ENCODE peak calls at places on chromosomes 1 and 21, in four cellular contexts. V is SK-N-SH, C is HCT116, R is HepG2. K is an unnamed sample.

GRCh38 chr1:235253219-235253640 is 74.7 kb downstream of the ARID4B start:
- DNase-seq in V (peak), C (peak), R (peak), K (peak)

GRCh38 chr1:164794310-164794709 is 235.3 kb downstream of the PBX1 start:
- DNase-seq in V (no peak), C (no peak), R (no peak), K (no peak)

GRCh38 chr1:22709891-22710687 is 550 bp upstream of the EPHB2 start:
- DNase-seq in V (peak), C (no peak), R (no peak), K (peak)

GRCh38 chr21:37338671-37339526 is 27.7 kb upstream of the DYRK1A start:
- DNase-seq in V (peak), C (peak), R (peak), K (peak)

GRCh38 chr1:33270808-33271465 is 14.6 kb downstream of the ZNF362 start:
- DNase-seq in V (no peak), C (no peak), R (no peak), K (no peak)

GRCh38 chr1:91502882-91503184 is 2.2 kb downstream of the CDC7 start:
- DNase-seq in V (no peak), C (no peak), R (peak), K (no peak)

GRCh38 chr1:85544689-85545203 is 35.8 kb upstream of the CCN1 start:
- DNase-seq in V (no peak), C (no peak), R (peak), K (peak)

GRCh38 chr1:3366181-3367051 is 88.0 kb upstream of the ARHGEF16 start:
- DNase-seq in V (no peak), C (no peak), R (peak), K (no peak)

GRCh38 chr1:157932082-157932481 is 61.4 kb upstream of the KIRREL1 start:
- DNase-seq in V (no peak), C (no peak), R (no peak), K (no peak)

GRCh38 chr1:33111965-33112364 is 31.0 kb downstream of the AZIN2 start:
- DNase-seq in V (peak), C (no peak), R (peak), K (peak)

GRCh38 chr1:217343907-217344306 is 287.0 kb downstream of the GPATCH2 start:
- DNase-seq in V (no peak), C (no peak), R (no peak), K (no peak)

GRCh38 chr1:156413310-156414246 is 44.6 kb downstream of the RHBG start:
- DNase-seq in V (no peak), C (no peak), R (no peak), K (no peak)

GRCh38 chr1:66207484-66207883 is 326.5 kb upstream of the SGIP1 start:
- DNase-seq in V (no peak), C (no peak), R (no peak), K (no peak)

GRCh38 chr1:16091296-16091695 is 17.8 kb upstream of the FAM131C start:
- DNase-seq in V (no peak), C (no peak), R (no peak), K (peak)

GRCh38 chr1:19476440-19477190 is 8.7 kb downstream of the CAPZB start:
- DNase-seq in V (no peak), C (no peak), R (no peak), K (no peak)

GRCh38 chr1:202623075-202623474 is 87.2 kb downstream of the SYT2 start:
- DNase-seq in V (no peak), C (no peak), R (no peak), K (no peak)

GRCh38 chr1:178935610-178936009 is 64.7 kb upstream of the ANGPTL1 start:
- DNase-seq in V (no peak), C (no peak), R (no peak), K (no peak)

GRCh38 chr21:16592399-16592798 is 862.6 kb downstream of the USP25 start:
- DNase-seq in V (peak), C (no peak), R (no peak), K (no peak)

GRCh38 chr1:181541947-181542346 is 58.6 kb downstream of the CACNA1E start:
- DNase-seq in V (no peak), C (no peak), R (no peak), K (no peak)

GRCh38 chr1:225946803-225947202 is 5.8 kb upstream of the LEFTY2 start:
- DNase-seq in V (no peak), C (no peak), R (no peak), K (no peak)

GRCh38 chr1:91736146-91736998 is 149.6 kb downstream of the TGFBR3 start:
- DNase-seq in V (no peak), C (no peak), R (peak), K (no peak)

GRCh38 chr1:210647406-210648333 is 319.0 kb downstream of the HHAT start:
- DNase-seq in V (peak), C (no peak), R (no peak), K (no peak)

GRCh38 chr1:25683731-25684130 is 67.1 kb downstream of the MAN1C1 start:
- DNase-seq in V (no peak), C (no peak), R (no peak), K (no peak)

GRCh38 chr1:118077331-118078055 is 107.5 kb downstream of the SPAG17 start:
- DNase-seq in V (no peak), C (peak), R (peak), K (no peak)

GRCh38 chr1:185656663-185657062 is 77.5 kb upstream of the HMCN1 start:
- DNase-seq in V (no peak), C (no peak), R (peak), K (no peak)

GRCh38 chr1:74731399-74732052 is 1.3 kb downstream of the CRYZ start:
- DNase-seq in V (no peak), C (no peak), R (peak), K (no peak)

GRCh38 chr1:223742861-223743517 is 30.6 kb downstream of the CAPN2 start:
- DNase-seq in V (no peak), C (no peak), R (no peak), K (no peak)

GRCh38 chr1:44405041-44405803 is at the start of gene RNF220:
- DNase-seq in V (peak), C (peak), R (peak), K (no peak)

GRCh38 chr1:6967431-6968079 is 182.3 kb downstream of the CAMTA1 start:
- DNase-seq in V (no peak), C (no peak), R (no peak), K (no peak)

GRCh38 chr21:35974801-35975200 is 85.5 kb downstream of the SETD4 start:
- DNase-seq in V (no peak), C (peak), R (peak), K (no peak)

GRCh38 chr21:42061195-42061865 is 9.8 kb upstream of the UMODL1 start:
- DNase-seq in V (no peak), C (no peak), R (no peak), K (no peak)
- TF ChIP-seq JUND in V (no peak), C (no peak), R (no peak), K (no peak)

GRCh38 chr1:208766812-208767211 is 522.6 kb upstream of the PLXNA2 start:
- DNase-seq in V (no peak), C (no peak), R (no peak), K (peak)
- TF ChIP-seq JUND in V (no peak), C (no peak), R (no peak), K (no peak)

DNA sequence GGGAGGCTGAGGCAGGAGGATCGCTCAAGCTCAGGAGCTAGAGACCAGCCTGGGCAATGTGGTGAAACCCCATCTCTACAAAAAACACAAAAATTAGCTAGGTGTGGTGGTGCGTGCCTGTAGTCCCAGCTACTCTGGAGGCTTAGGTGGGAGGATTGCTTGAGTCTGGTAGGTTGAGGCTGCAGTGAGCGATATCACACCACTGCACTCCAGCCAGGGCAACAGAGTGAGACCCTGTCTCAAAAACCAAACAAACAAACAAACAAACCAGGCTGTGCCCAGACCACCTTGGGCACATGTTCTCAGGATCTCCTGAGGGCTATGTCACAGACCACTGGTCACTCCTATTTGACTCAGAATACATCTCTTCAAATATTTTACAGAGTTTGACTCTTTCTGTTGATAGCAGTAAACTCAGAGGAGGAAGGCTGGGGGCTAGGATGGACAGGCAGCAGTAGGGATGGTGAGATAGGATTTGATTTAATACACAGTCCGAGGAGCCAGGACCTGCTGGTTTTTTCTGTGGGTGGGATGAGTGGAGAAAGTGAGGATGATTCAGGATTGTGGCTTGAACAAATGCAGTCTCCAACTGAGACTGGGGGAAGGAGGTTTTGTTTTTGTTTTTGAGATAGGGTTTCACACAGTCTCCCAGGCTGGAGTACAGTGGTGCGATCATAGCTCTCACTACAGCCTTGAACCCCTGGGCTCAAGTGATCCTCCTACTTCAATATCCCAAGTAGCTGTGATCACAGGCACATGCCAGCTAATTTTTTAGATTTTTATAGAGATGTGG is 46.5 kb downstream of the OLFML3 start:
- DNase-seq in V (no peak), C (no peak), R (no peak), K (no peak)
- TF ChIP-seq JUND in V (no peak), C (no peak), R (no peak), K (no peak)

DNA sequence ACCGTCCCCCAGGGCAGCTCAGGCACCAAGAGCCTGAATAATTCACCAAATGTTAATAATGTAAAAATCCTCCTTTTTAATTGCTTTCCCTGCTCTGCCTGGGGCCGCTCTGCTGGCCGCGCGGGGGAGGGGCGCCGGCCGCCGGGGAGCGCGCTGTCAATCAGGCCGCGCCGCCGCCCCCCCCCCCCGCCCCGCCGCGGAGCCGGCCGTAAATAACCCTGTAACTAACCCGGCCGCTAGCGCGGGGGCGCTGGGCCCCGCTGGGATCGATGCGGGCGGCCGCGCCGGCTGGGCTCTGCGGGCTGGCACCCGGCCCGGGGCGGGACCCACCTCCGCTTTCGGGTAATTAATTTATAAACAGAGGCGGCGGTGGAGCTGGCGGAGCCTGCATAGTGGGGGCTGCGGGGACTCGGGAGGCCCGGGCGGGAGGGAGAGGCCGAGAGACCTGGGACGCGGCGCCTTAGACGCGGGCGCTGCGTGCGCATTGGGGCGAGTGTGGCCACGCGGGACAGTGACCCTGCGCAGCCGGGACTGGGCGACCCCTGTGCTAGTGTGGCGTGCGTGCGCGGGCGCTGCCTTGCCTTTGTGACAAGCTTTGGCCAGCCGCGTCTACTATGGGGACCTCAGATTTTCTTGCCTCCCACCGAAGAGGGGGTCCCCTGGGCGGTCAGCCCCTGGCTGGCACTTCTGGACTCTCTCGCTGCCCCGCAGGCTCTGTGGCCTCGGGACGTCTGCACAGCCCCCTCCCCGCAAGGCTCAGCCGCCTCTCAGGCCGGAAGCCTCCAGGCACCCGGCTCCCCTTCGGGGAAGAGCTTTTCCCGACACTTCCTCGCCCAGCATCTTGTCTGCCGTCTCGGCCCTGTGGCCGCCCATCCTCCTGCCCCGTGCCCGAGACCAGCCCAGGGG is 16.7 kb downstream of the SAMD11 start:
- DNase-seq in V (peak), C (no peak), R (peak), K (peak)
- TF ChIP-seq JUND in V (no peak), C (no peak), R (no peak), K (no peak)